ENCODE peak calls at places on chromosome 13, in seven cellular contexts. One of them, this sample, is unnamed. For H3K4me1, the result is how much of the 10 kb centered on the place peaks cover.

GRCh38 chr13:42328672-42329071 is 56.7 kb downstream of the AKAP11 start:
- DNase-seq in psoas muscle: no peak
- DNase-seq in IMR-90: no peak
- DNase-seq in fibroblast of lung: no peak
- DNase-seq in heart left ventricle: no peak
- DNase-seq in uterus: no peak
- DNase-seq in heart right ventricle: no peak
- DNase-seq in this sample: no peak

GRCh38 chr13:109629737-109630136 is 156.6 kb downstream of the IRS2 start:
- DNase-seq in IMR-90: no peak
- DNase-seq in fibroblast of lung: no peak
- DNase-seq in heart left ventricle: no peak
- DNase-seq in uterus: no peak
- DNase-seq in heart right ventricle: no peak
- DNase-seq in psoas muscle: no peak
- DNase-seq in this sample: no peak

GRCh38 chr13:36344886-36345437 is 1.2 kb downstream of the SPART start:
- DNase-seq in heart left ventricle: no peak
- DNase-seq in uterus: no peak
- DNase-seq in fibroblast of lung: peak
- DNase-seq in IMR-90: no peak
- DNase-seq in heart right ventricle: no peak
- DNase-seq in psoas muscle: no peak
- DNase-seq in this sample: peak

GRCh38 chr13:30339721-30340366 is 32.5 kb upstream of the KATNAL1 start:
- DNase-seq in psoas muscle: no peak
- DNase-seq in fibroblast of lung: peak
- DNase-seq in IMR-90: no peak
- DNase-seq in uterus: peak
- DNase-seq in heart right ventricle: no peak
- DNase-seq in heart left ventricle: no peak
- DNase-seq in this sample: no peak

GRCh38 chr13:34671136-34671535 is 270.9 kb upstream of the NBEA start:
- DNase-seq in uterus: no peak
- DNase-seq in IMR-90: no peak
- DNase-seq in heart right ventricle: no peak
- DNase-seq in psoas muscle: peak
- DNase-seq in fibroblast of lung: peak
- DNase-seq in heart left ventricle: peak
- DNase-seq in this sample: no peak

GRCh38 chr13:23510544-23510916 is 59.7 kb upstream of the TNFRSF19 start:
- DNase-seq in fibroblast of lung: no peak
- DNase-seq in psoas muscle: no peak
- DNase-seq in heart left ventricle: no peak
- DNase-seq in IMR-90: no peak
- DNase-seq in heart right ventricle: no peak
- DNase-seq in uterus: no peak
- DNase-seq in this sample: no peak

GRCh38 chr13:83065136-83065535 is 817.1 kb downstream of the SLITRK1 start:
- DNase-seq in heart left ventricle: no peak
- DNase-seq in heart right ventricle: no peak
- DNase-seq in fibroblast of lung: peak
- DNase-seq in IMR-90: peak
- DNase-seq in psoas muscle: peak
- DNase-seq in uterus: peak
- DNase-seq in this sample: peak

GRCh38 chr13:30796132-30796832 is 60.9 kb downstream of the ALOX5AP start:
- DNase-seq in fibroblast of lung: peak
- DNase-seq in heart left ventricle: no peak
- DNase-seq in IMR-90: peak
- DNase-seq in psoas muscle: no peak
- DNase-seq in heart right ventricle: no peak
- DNase-seq in uterus: no peak
- DNase-seq in this sample: no peak

GRCh38 chr13:93517658-93518057 is 291.1 kb downstream of the GPC6 start:
- DNase-seq in heart right ventricle: no peak
- DNase-seq in heart left ventricle: no peak
- DNase-seq in fibroblast of lung: no peak
- DNase-seq in IMR-90: no peak
- DNase-seq in psoas muscle: no peak
- DNase-seq in uterus: no peak
- DNase-seq in this sample: no peak

GRCh38 chr13:111414341-111414740 is 93.9 kb downstream of the TEX29 start:
- DNase-seq in psoas muscle: no peak
- DNase-seq in uterus: no peak
- DNase-seq in heart right ventricle: no peak
- DNase-seq in fibroblast of lung: no peak
- DNase-seq in IMR-90: no peak
- DNase-seq in heart left ventricle: no peak
- DNase-seq in this sample: no peak

GRCh38 chr13:36418022-36418805 is 14.1 kb upstream of the CCNA1 start:
- DNase-seq in uterus: no peak
- DNase-seq in psoas muscle: no peak
- DNase-seq in heart left ventricle: no peak
- DNase-seq in heart right ventricle: no peak
- DNase-seq in fibroblast of lung: peak
- DNase-seq in IMR-90: peak
- DNase-seq in this sample: no peak

GRCh38 chr13:94065741-94066140 is 413.7 kb downstream of the DCT start:
- DNase-seq in fibroblast of lung: peak
- DNase-seq in IMR-90: peak
- DNase-seq in uterus: no peak
- DNase-seq in heart left ventricle: no peak
- DNase-seq in heart right ventricle: no peak
- DNase-seq in psoas muscle: no peak
- DNase-seq in this sample: no peak

GRCh38 chr13:73598021-73598712 is 536.0 kb downstream of the KLF12 start:
- DNase-seq in heart left ventricle: no peak
- DNase-seq in IMR-90: peak
- DNase-seq in heart right ventricle: no peak
- DNase-seq in fibroblast of lung: peak
- DNase-seq in psoas muscle: no peak
- DNase-seq in uterus: no peak
- DNase-seq in this sample: no peak

GRCh38 chr13:29065142-29065541 is 245.0 kb downstream of the MTUS2 start:
- DNase-seq in psoas muscle: no peak
- DNase-seq in heart right ventricle: no peak
- DNase-seq in fibroblast of lung: no peak
- DNase-seq in uterus: no peak
- DNase-seq in heart left ventricle: no peak
- DNase-seq in IMR-90: no peak
- DNase-seq in this sample: no peak

GRCh38 chr13:76383671-76384461 is 502.3 kb downstream of the KCTD12 start:
- DNase-seq in heart left ventricle: peak
- DNase-seq in IMR-90: peak
- DNase-seq in fibroblast of lung: peak
- DNase-seq in uterus: no peak
- DNase-seq in heart right ventricle: no peak
- DNase-seq in psoas muscle: no peak
- DNase-seq in this sample: no peak

GRCh38 chr13:59354665-59355064 is 809.1 kb downstream of the DIAPH3 start:
- DNase-seq in psoas muscle: no peak
- DNase-seq in heart right ventricle: no peak
- DNase-seq in fibroblast of lung: no peak
- DNase-seq in uterus: no peak
- DNase-seq in heart left ventricle: no peak
- DNase-seq in IMR-90: no peak
- DNase-seq in this sample: no peak

GRCh38 chr13:48775804-48776203 is 122.1 kb downstream of the CYSLTR2 start:
- DNase-seq in heart right ventricle: no peak
- DNase-seq in uterus: no peak
- DNase-seq in fibroblast of lung: peak
- DNase-seq in psoas muscle: no peak
- DNase-seq in heart left ventricle: no peak
- DNase-seq in IMR-90: peak
- DNase-seq in this sample: no peak

GRCh38 chr13:42272776-42273175 is 824 bp downstream of the AKAP11 start:
- DNase-seq in fibroblast of lung: no peak
- DNase-seq in uterus: no peak
- DNase-seq in psoas muscle: no peak
- DNase-seq in IMR-90: no peak
- DNase-seq in heart left ventricle: no peak
- DNase-seq in heart right ventricle: no peak
- DNase-seq in this sample: no peak

GRCh38 chr13:37640499-37640898 is 41.9 kb upstream of the POSTN start:
- DNase-seq in heart left ventricle: no peak
- DNase-seq in psoas muscle: no peak
- DNase-seq in fibroblast of lung: peak
- DNase-seq in IMR-90: peak
- DNase-seq in uterus: no peak
- DNase-seq in heart right ventricle: no peak
- DNase-seq in this sample: no peak

GRCh38 chr13:30061217-30061616 is 210.8 kb upstream of the UBL3 start:
- DNase-seq in uterus: no peak
- DNase-seq in heart right ventricle: no peak
- DNase-seq in IMR-90: peak
- DNase-seq in fibroblast of lung: no peak
- DNase-seq in psoas muscle: no peak
- DNase-seq in heart left ventricle: no peak
- DNase-seq in this sample: no peak

GRCh38 chr13:31227063-31227462 is 27.3 kb downstream of the B3GLCT start:
- DNase-seq in heart right ventricle: no peak
- DNase-seq in psoas muscle: no peak
- DNase-seq in uterus: no peak
- DNase-seq in IMR-90: peak
- DNase-seq in heart left ventricle: no peak
- DNase-seq in fibroblast of lung: no peak
- DNase-seq in this sample: no peak

GRCh38 chr13:76879211-76879875 is 6.9 kb downstream of the KCTD12 start:
- DNase-seq in psoas muscle: peak
- DNase-seq in fibroblast of lung: peak
- DNase-seq in heart left ventricle: peak
- DNase-seq in heart right ventricle: peak
- DNase-seq in uterus: peak
- DNase-seq in IMR-90: peak
- DNase-seq in this sample: peak

GRCh38 chr13:72970956-72971355 is 87.8 kb upstream of the KLF5 start:
- DNase-seq in psoas muscle: no peak
- DNase-seq in IMR-90: peak
- DNase-seq in heart left ventricle: no peak
- DNase-seq in fibroblast of lung: peak
- DNase-seq in heart right ventricle: no peak
- DNase-seq in uterus: no peak
- DNase-seq in this sample: no peak

GRCh38 chr13:38730332-38730731 is 43.5 kb downstream of the FREM2 start:
- DNase-seq in heart right ventricle: no peak
- DNase-seq in heart left ventricle: no peak
- DNase-seq in fibroblast of lung: no peak
- DNase-seq in IMR-90: no peak
- DNase-seq in uterus: no peak
- DNase-seq in psoas muscle: no peak
- DNase-seq in this sample: no peak

GRCh38 chr13:32045537-32045936 is 14.0 kb downstream of the FRY start:
- DNase-seq in IMR-90: peak
- DNase-seq in fibroblast of lung: no peak
- DNase-seq in heart right ventricle: no peak
- DNase-seq in psoas muscle: no peak
- DNase-seq in heart left ventricle: no peak
- DNase-seq in uterus: no peak
- DNase-seq in this sample: no peak

GRCh38 chr13:103694033-103694432 is 627.8 kb upstream of the SLC10A2 start:
- DNase-seq in uterus: no peak
- DNase-seq in IMR-90: no peak
- DNase-seq in psoas muscle: no peak
- DNase-seq in fibroblast of lung: no peak
- DNase-seq in heart left ventricle: no peak
- DNase-seq in heart right ventricle: no peak
- DNase-seq in this sample: no peak

GRCh38 chr13:112689498-112690241 is at the start of gene ATP11A:
- DNase-seq in IMR-90: peak
- DNase-seq in fibroblast of lung: peak
- DNase-seq in uterus: peak
- DNase-seq in heart left ventricle: peak
- DNase-seq in heart right ventricle: peak
- DNase-seq in psoas muscle: peak
- DNase-seq in this sample: peak
- H3K4me1 ChIP-seq in IMR-90: under half
- H3K4me1 ChIP-seq in fibroblast of lung: under half
- H3K4me1 ChIP-seq in uterus: under half
- H3K4me1 ChIP-seq in heart left ventricle: under half
- H3K4me1 ChIP-seq in heart right ventricle: under half
- H3K4me1 ChIP-seq in psoas muscle: under half
- H3K4me1 ChIP-seq in this sample: under half

GRCh38 chr13:114047358-114047881 is 73.5 kb upstream of the C13orf46 start:
- DNase-seq in uterus: peak
- DNase-seq in IMR-90: peak
- DNase-seq in psoas muscle: no peak
- DNase-seq in heart left ventricle: no peak
- DNase-seq in heart right ventricle: no peak
- DNase-seq in fibroblast of lung: peak
- DNase-seq in this sample: no peak

GRCh38 chr13:114050536-114051450 is 76.9 kb upstream of the C13orf46 start:
- DNase-seq in IMR-90: no peak
- DNase-seq in uterus: no peak
- DNase-seq in heart left ventricle: no peak
- DNase-seq in psoas muscle: no peak
- DNase-seq in heart right ventricle: no peak
- DNase-seq in fibroblast of lung: no peak
- DNase-seq in this sample: peak

GRCh38 chr13:114049626-114050101 is 75.8 kb upstream of the C13orf46 start:
- DNase-seq in psoas muscle: no peak
- DNase-seq in IMR-90: no peak
- DNase-seq in heart left ventricle: no peak
- DNase-seq in fibroblast of lung: no peak
- DNase-seq in uterus: no peak
- DNase-seq in heart right ventricle: no peak
- DNase-seq in this sample: peak

GRCh38 chr13:114048463-114048862 is 74.6 kb upstream of the C13orf46 start:
- DNase-seq in uterus: no peak
- DNase-seq in heart right ventricle: no peak
- DNase-seq in IMR-90: no peak
- DNase-seq in psoas muscle: no peak
- DNase-seq in fibroblast of lung: no peak
- DNase-seq in heart left ventricle: no peak
- DNase-seq in this sample: no peak

GRCh38 chr13:114049026-114049425 is 75.2 kb upstream of the C13orf46 start:
- DNase-seq in fibroblast of lung: no peak
- DNase-seq in uterus: no peak
- DNase-seq in IMR-90: no peak
- DNase-seq in heart left ventricle: no peak
- DNase-seq in psoas muscle: no peak
- DNase-seq in heart right ventricle: no peak
- DNase-seq in this sample: peak
- H3K4me3 ChIP-seq in fibroblast of lung: no peak
- H3K4me3 ChIP-seq in uterus: no peak
- H3K4me3 ChIP-seq in IMR-90: no peak
- H3K4me3 ChIP-seq in heart left ventricle: no peak
- H3K4me3 ChIP-seq in psoas muscle: no peak
- H3K4me3 ChIP-seq in heart right ventricle: peak
- H3K4me3 ChIP-seq in this sample: no peak

GRCh38 chr13:78131811-78132210 is 213.2 kb upstream of the EDNRB start:
- DNase-seq in IMR-90: peak
- DNase-seq in psoas muscle: no peak
- DNase-seq in uterus: no peak
- DNase-seq in heart left ventricle: no peak
- DNase-seq in fibroblast of lung: no peak
- DNase-seq in heart right ventricle: no peak
- DNase-seq in this sample: no peak
- TF ChIP-seq CTCF in IMR-90: peak
- TF ChIP-seq CTCF in psoas muscle: no peak
- TF ChIP-seq CTCF in uterus: no peak
- TF ChIP-seq CTCF in heart left ventricle: no peak
- TF ChIP-seq CTCF in fibroblast of lung: peak
- TF ChIP-seq CTCF in heart right ventricle: no peak
- TF ChIP-seq CTCF in this sample: no peak

GRCh38 chr13:99027260-99027659 is 49.4 kb upstream of the DOCK9 start:
- DNase-seq in heart left ventricle: no peak
- DNase-seq in psoas muscle: no peak
- DNase-seq in heart right ventricle: no peak
- DNase-seq in IMR-90: no peak
- DNase-seq in uterus: no peak
- DNase-seq in fibroblast of lung: peak
- DNase-seq in this sample: no peak
- H3K4me1 ChIP-seq in heart left ventricle: under half
- H3K4me1 ChIP-seq in psoas muscle: under half
- H3K4me1 ChIP-seq in heart right ventricle: under half
- H3K4me1 ChIP-seq in IMR-90: under half
- H3K4me1 ChIP-seq in uterus: under half
- H3K4me1 ChIP-seq in fibroblast of lung: under half
- H3K4me1 ChIP-seq in this sample: under half